ENCODE peak calls at places on chromosomes 5 and 9, in four cellular contexts. One of them, this sample, is unnamed.

GRCh38 chr9:120374817-120375216 is 205.2 kb downstream of the CDK5RAP2 start:
- DNase-seq in heart right ventricle: no peak
- DNase-seq in fibroblast of pulmonary artery: no peak
- DNase-seq in HepG2: no peak
- DNase-seq in this sample: no peak

GRCh38 chr9:70061776-70062175 is 18.1 kb downstream of the MAMDC2 start:
- DNase-seq in heart right ventricle: no peak
- DNase-seq in fibroblast of pulmonary artery: no peak
- DNase-seq in HepG2: no peak
- DNase-seq in this sample: no peak

GRCh38 chr5:541888-542692 is 17.8 kb upstream of the SLC9A3 start:
- DNase-seq in heart right ventricle: peak; percentile 8
- DNase-seq in fibroblast of pulmonary artery: no peak
- DNase-seq in HepG2: no peak
- DNase-seq in this sample: no peak

GRCh38 chr9:126581893-126582292 is 31.8 kb upstream of the LMX1B start:
- DNase-seq in heart right ventricle: no peak
- DNase-seq in fibroblast of pulmonary artery: no peak
- DNase-seq in HepG2: no peak
- DNase-seq in this sample: no peak

GRCh38 chr5:96324708-96325107 is 108.3 kb downstream of the PCSK1 start:
- DNase-seq in heart right ventricle: no peak
- DNase-seq in fibroblast of pulmonary artery: peak; percentile 82
- DNase-seq in HepG2: peak; percentile 22
- DNase-seq in this sample: peak; percentile 44

GRCh38 chr5:135319928-135320606 is 79.0 kb downstream of the MACROH2A1 start:
- DNase-seq in heart right ventricle: no peak
- DNase-seq in fibroblast of pulmonary artery: no peak
- DNase-seq in HepG2: no peak
- DNase-seq in this sample: no peak

GRCh38 chr9:104927216-104927911 is 591 bp downstream of the ABCA1 start:
- DNase-seq in heart right ventricle: peak; percentile 40
- DNase-seq in fibroblast of pulmonary artery: peak; percentile 57
- DNase-seq in HepG2: peak; percentile 55
- DNase-seq in this sample: peak; percentile 6

GRCh38 chr5:76555717-76556116 is 67.5 kb downstream of the F2RL2 start:
- DNase-seq in heart right ventricle: no peak
- DNase-seq in fibroblast of pulmonary artery: no peak
- DNase-seq in HepG2: no peak
- DNase-seq in this sample: no peak

GRCh38 chr5:68709229-68709628 is 384.6 kb upstream of the SLC30A5 start:
- DNase-seq in heart right ventricle: no peak
- DNase-seq in fibroblast of pulmonary artery: no peak
- DNase-seq in HepG2: no peak
- DNase-seq in this sample: no peak

GRCh38 chr5:76425940-76426339 is 22.9 kb downstream of the IQGAP2 start:
- DNase-seq in heart right ventricle: no peak
- DNase-seq in fibroblast of pulmonary artery: no peak
- DNase-seq in HepG2: no peak
- DNase-seq in this sample: no peak

GRCh38 chr5:115379622-115380344 is 83.3 kb upstream of the CCDC112 start:
- DNase-seq in heart right ventricle: no peak
- DNase-seq in fibroblast of pulmonary artery: no peak
- DNase-seq in HepG2: no peak
- DNase-seq in this sample: peak; percentile 91

GRCh38 chr9:121612511-121612998 is 38.9 kb upstream of the DAB2IP start:
- DNase-seq in heart right ventricle: no peak
- DNase-seq in fibroblast of pulmonary artery: no peak
- DNase-seq in HepG2: no peak
- DNase-seq in this sample: no peak

GRCh38 chr9:95605826-95606555 is 89.2 kb upstream of the PTCH1 start:
- DNase-seq in heart right ventricle: no peak
- DNase-seq in fibroblast of pulmonary artery: no peak
- DNase-seq in HepG2: no peak
- DNase-seq in this sample: no peak

GRCh38 chr5:174409971-174410370 is 314.4 kb upstream of the MSX2 start:
- DNase-seq in heart right ventricle: no peak
- DNase-seq in fibroblast of pulmonary artery: no peak
- DNase-seq in HepG2: no peak
- DNase-seq in this sample: no peak

GRCh38 chr5:174411513-174411819 is 312.9 kb upstream of the MSX2 start:
- DNase-seq in heart right ventricle: no peak
- DNase-seq in fibroblast of pulmonary artery: no peak
- DNase-seq in HepG2: no peak
- DNase-seq in this sample: no peak

GRCh38 chr5:174412374-174412773 is 312.0 kb upstream of the MSX2 start:
- DNase-seq in heart right ventricle: no peak
- DNase-seq in fibroblast of pulmonary artery: no peak
- DNase-seq in HepG2: no peak
- DNase-seq in this sample: no peak

GRCh38 chr5:174410716-174411512 is 313.5 kb upstream of the MSX2 start:
- DNase-seq in heart right ventricle: no peak
- DNase-seq in fibroblast of pulmonary artery: no peak
- DNase-seq in HepG2: no peak
- DNase-seq in this sample: peak; percentile 49

DNA sequence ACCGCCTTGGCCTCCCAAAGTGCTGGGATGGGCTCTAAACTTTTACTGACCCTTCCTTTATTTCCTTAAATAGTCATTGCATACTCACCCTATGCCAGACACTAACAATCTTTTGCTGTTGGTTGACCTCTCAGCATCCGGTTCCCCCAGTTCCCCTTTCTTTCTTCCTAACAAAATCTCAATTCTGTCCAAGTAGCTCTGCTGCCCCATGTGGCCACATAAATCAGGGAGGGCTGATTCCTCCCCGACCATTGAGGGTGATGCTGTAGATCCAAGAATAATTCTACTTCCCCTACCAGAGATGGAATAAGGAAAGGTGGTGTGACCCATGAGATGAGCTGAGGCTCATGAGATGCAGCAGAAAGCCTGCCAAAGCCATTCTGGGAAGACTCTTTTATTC is 315.3 kb upstream of the MSX2 start:
- DNase-seq in heart right ventricle: no peak
- DNase-seq in fibroblast of pulmonary artery: no peak
- DNase-seq in HepG2: no peak
- DNase-seq in this sample: peak; percentile 27
- TF ChIP-seq CTCF in heart right ventricle: peak; percentile 12
- TF ChIP-seq CTCF in fibroblast of pulmonary artery: peak; percentile 26
- TF ChIP-seq CTCF in HepG2: no peak
- TF ChIP-seq CTCF in this sample: peak; percentile 30

GRCh38 chr5:169874626-169875025 is 105.7 kb downstream of the INSYN2B start:
- DNase-seq in heart right ventricle: no peak
- DNase-seq in fibroblast of pulmonary artery: no peak
- DNase-seq in HepG2: no peak
- DNase-seq in this sample: no peak
- TF ChIP-seq CTCF in heart right ventricle: no peak
- TF ChIP-seq CTCF in fibroblast of pulmonary artery: no peak
- TF ChIP-seq CTCF in HepG2: no peak
- TF ChIP-seq CTCF in this sample: no peak

DNA sequence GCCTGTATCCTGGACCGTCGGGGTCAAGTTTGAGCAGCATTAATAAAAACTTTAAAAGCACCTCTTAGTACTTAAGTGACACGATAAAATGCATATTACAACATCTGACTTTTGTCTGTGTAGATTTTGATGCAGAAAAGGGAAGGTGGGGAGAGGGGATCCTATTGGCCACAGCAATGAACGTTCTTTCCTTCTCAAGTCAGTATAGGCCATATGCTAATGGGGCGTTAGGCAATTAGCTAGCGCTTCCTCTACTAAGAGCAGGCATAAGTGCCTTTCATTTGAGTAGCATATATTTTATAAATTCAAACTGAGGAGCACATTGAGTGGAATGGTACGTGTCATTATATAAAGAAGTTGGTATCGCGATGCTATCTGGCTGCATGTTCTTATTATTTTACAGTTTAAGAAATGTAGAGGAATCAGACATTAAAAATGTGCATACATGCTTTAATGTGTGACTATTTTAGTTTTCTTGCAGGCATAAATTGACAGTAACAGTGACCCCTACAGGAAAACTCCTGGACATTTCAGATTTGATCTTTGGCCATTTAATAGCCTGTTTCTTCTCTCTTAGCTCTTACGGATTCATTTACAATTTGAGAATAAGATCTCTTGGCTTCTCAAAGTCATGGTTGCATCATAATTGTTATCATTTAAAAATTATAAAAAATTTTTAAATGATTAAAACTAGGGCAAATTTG is 1.1 kb upstream of the GNA14 start:
- DNase-seq in heart right ventricle: no peak
- DNase-seq in fibroblast of pulmonary artery: peak; percentile 71
- DNase-seq in HepG2: peak; percentile 19
- DNase-seq in this sample: no peak
- TF ChIP-seq CTCF in heart right ventricle: peak; percentile 43
- TF ChIP-seq CTCF in fibroblast of pulmonary artery: peak; percentile 54
- TF ChIP-seq CTCF in HepG2: peak; percentile 16
- TF ChIP-seq CTCF in this sample: no peak

DNA sequence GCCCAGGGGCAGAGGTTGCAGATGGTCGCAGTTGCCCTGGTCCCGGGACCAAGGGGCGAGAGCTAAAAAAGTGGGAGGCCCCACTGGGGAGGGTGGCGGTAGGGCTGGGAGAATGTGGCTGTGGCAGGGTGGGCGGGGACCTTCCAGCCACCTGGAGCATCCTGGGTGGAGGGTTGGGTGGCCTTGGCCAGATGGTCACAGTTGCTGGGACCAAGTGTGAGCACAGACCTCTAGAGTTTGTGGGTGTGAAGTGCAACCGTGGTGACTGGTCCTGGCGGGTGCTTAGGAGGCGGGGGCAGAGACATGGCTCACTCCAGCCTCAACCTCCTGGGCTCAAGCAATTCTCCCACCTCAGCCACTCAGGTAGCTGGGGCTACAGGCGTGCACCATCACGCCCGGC is 5.7 kb upstream of the TRAF2 start:
- DNase-seq in heart right ventricle: no peak
- DNase-seq in fibroblast of pulmonary artery: no peak
- DNase-seq in HepG2: no peak
- DNase-seq in this sample: no peak
- TF ChIP-seq CTCF in heart right ventricle: no peak
- TF ChIP-seq CTCF in fibroblast of pulmonary artery: no peak
- TF ChIP-seq CTCF in HepG2: peak; percentile 36
- TF ChIP-seq CTCF in this sample: no peak

GRCh38 chr5:71836084-71836483 is 117.0 kb downstream of the CARTPT start:
- DNase-seq in heart right ventricle: no peak
- DNase-seq in fibroblast of pulmonary artery: peak; percentile 34
- DNase-seq in HepG2: no peak
- DNase-seq in this sample: no peak
- TF ChIP-seq CTCF in heart right ventricle: no peak
- TF ChIP-seq CTCF in fibroblast of pulmonary artery: peak; percentile 45
- TF ChIP-seq CTCF in HepG2: no peak
- TF ChIP-seq CTCF in this sample: peak; percentile 22

DNA sequence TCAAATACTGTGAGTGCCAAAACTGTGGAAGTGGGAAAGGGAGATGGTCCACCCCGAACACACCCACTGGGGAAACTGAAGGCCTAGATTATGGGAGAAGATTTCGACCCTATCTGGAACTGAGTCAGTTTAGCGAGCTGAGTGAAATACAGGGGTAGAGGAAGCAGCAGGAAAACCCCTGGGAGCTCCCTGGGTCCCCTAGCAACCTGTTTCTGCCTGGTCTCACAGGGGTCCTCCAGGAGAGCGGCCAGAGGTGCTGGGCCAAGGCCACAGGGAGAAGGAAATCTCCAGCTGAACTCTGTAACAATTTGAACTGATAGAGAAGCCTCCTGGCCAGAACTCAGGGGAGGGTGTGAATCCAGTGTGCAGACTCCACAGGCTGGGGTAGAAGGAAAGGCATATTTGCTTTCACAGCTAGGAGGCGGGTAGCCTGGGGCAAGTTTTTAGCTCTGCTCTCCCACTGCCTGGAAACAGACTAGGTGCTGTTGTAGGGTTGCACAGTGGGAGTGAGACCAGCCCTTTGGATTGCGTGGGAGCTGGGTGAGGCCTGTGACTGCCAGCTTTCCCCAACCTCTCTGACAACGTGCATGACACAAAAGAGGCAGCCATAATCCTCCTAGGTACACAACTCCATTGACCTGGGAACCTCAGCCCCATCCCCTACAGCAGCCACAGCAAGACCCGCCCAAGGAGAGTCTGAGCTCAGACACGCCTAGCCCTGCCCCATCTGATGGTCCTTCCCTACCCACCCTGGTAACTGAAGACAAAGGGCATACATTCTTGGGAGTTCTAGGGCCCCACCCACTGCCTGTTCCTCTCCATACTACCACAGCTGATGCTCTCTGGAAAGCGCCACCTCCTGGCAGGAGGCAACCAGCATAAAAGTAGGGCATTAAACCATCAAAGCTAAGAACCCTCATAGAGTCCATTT is 78.8 kb upstream of the GPBP1 start:
- DNase-seq in heart right ventricle: no peak
- DNase-seq in fibroblast of pulmonary artery: peak; percentile 4
- DNase-seq in HepG2: peak; percentile 22
- DNase-seq in this sample: peak; percentile 44
- TF ChIP-seq CTCF in heart right ventricle: no peak
- TF ChIP-seq CTCF in fibroblast of pulmonary artery: peak; percentile 27
- TF ChIP-seq CTCF in HepG2: peak; percentile 68
- TF ChIP-seq CTCF in this sample: peak; percentile 33

GRCh38 chr9:136552117-136552685 is 6.4 kb upstream of the NOTCH1 start:
- DNase-seq in heart right ventricle: peak; percentile 26
- DNase-seq in fibroblast of pulmonary artery: peak; percentile 59
- DNase-seq in HepG2: no peak
- DNase-seq in this sample: no peak
- TF ChIP-seq CTCF in heart right ventricle: no peak
- TF ChIP-seq CTCF in fibroblast of pulmonary artery: no peak
- TF ChIP-seq CTCF in HepG2: no peak
- TF ChIP-seq CTCF in this sample: no peak

GRCh38 chr5:104352954-104353353 is 790.4 kb upstream of the NUDT12 start:
- DNase-seq in heart right ventricle: no peak
- DNase-seq in fibroblast of pulmonary artery: no peak
- DNase-seq in HepG2: no peak
- DNase-seq in this sample: no peak

GRCh38 chr5:104345513-104345823 is 782.9 kb upstream of the NUDT12 start:
- DNase-seq in heart right ventricle: no peak
- DNase-seq in fibroblast of pulmonary artery: no peak
- DNase-seq in HepG2: no peak
- DNase-seq in this sample: no peak

GRCh38 chr5:104344809-104345512 is 782.4 kb upstream of the NUDT12 start:
- DNase-seq in heart right ventricle: no peak
- DNase-seq in fibroblast of pulmonary artery: peak; percentile 84
- DNase-seq in HepG2: peak; percentile 3
- DNase-seq in this sample: no peak

GRCh38 chr5:104347119-104347708 is 784.6 kb upstream of the NUDT12 start:
- DNase-seq in heart right ventricle: no peak
- DNase-seq in fibroblast of pulmonary artery: peak; percentile 66
- DNase-seq in HepG2: no peak
- DNase-seq in this sample: no peak
- TF ChIP-seq CTCF in heart right ventricle: no peak
- TF ChIP-seq CTCF in fibroblast of pulmonary artery: peak; percentile 43
- TF ChIP-seq CTCF in HepG2: peak; percentile 22
- TF ChIP-seq CTCF in this sample: no peak

GRCh38 chr5:88602584-88602983 is 280.4 kb downstream of the MEF2C start:
- DNase-seq in heart right ventricle: no peak
- DNase-seq in fibroblast of pulmonary artery: no peak
- DNase-seq in HepG2: peak; percentile 8
- DNase-seq in this sample: peak; percentile 52
- TF ChIP-seq CTCF in heart right ventricle: peak; percentile 34
- TF ChIP-seq CTCF in fibroblast of pulmonary artery: no peak
- TF ChIP-seq CTCF in HepG2: peak; percentile 58
- TF ChIP-seq CTCF in this sample: peak; percentile 87